ENCODE peak calls at places on chromosomes 11 and 22, in nine cellular contexts. A is MM.1S; B is adipocyte; X is spleen; M is lower lobe of right lung; L is fibroblast of lung; P is naive thymus-derived CD4-positive, alpha-beta T cell; E is GM23248; S is Karpas-422. C is an unnamed sample.

GRCh38 chr22:20805972-20806471 is 32.1 kb downstream of the SERPIND1 start:
- DNase-seq in E (peak; percentile 46), A (no peak), M (no peak), L (peak; percentile 12), B (peak; percentile 44), P (no peak), S (no peak), X (no peak), C (no peak)

GRCh38 chr11:117856892-117857291 is 19.6 kb downstream of the FXYD6 start:
- DNase-seq in A (no peak), B (no peak), E (no peak), S (no peak), L (no peak), M (no peak), X (no peak), P (no peak), C (no peak)

GRCh38 chr22:50169774-50170341 is 673 bp upstream of the PANX2 start:
- DNase-seq in X (peak; percentile 87), P (peak; percentile 18), A (peak; percentile 44), M (peak; percentile 64), S (peak; percentile 23), E (peak; percentile 52), B (peak; percentile 53), L (peak; percentile 9), C (no peak)

GRCh38 chr22:40645579-40646197 is 9.2 kb upstream of the MRTFA start:
- DNase-seq in B (no peak), E (no peak), L (no peak), M (no peak), X (no peak), S (no peak), A (no peak), P (no peak), C (no peak)

GRCh38 chr11:121071456-121072236 is 29.4 kb upstream of the TECTA start:
- DNase-seq in L (no peak), B (peak; percentile 8), S (no peak), X (no peak), P (no peak), E (no peak), A (no peak), M (no peak), C (no peak)

GRCh38 chr11:72338741-72339140 is 94.8 kb upstream of the PHOX2A start:
- DNase-seq in S (no peak), M (no peak), P (no peak), A (no peak), L (peak; percentile 40), B (no peak), E (peak; percentile 35), X (no peak), C (no peak)

GRCh38 chr22:46070215-46070721 is 80.1 kb upstream of the PPARA start:
- DNase-seq in P (no peak), A (peak; percentile 28), E (peak; percentile 81), S (peak; percentile 80), B (peak; percentile 66), M (peak; percentile 84), L (no peak), X (peak; percentile 92), C (no peak)

GRCh38 chr11:10487002-10487647 is 32.1 kb downstream of the AMPD3 start:
- DNase-seq in B (no peak), A (no peak), P (no peak), M (no peak), E (no peak), X (no peak), L (no peak), S (no peak), C (no peak)

GRCh38 chr22:50218996-50219727 is 18.4 kb downstream of the SELENOO start:
- DNase-seq in P (no peak), E (peak; percentile 68), X (no peak), M (peak; percentile 90), L (peak; percentile 67), S (no peak), A (no peak), B (peak; percentile 61), C (no peak)

GRCh38 chr22:47923011-47923427 is 1160.6 kb downstream of the TBC1D22A start:
- DNase-seq in L (no peak), B (no peak), S (no peak), X (no peak), P (no peak), A (no peak), M (no peak), E (no peak), C (no peak)
- H3K9me3 ChIP-seq in L (no peaks in the 10 kb centered on the region), B (peaks cover 9% of the 10 kb centered on the region), S (no peaks in the 10 kb centered on the region), X (no peaks in the 10 kb centered on the region), P (no peaks in the 10 kb centered on the region), A (no peaks in the 10 kb centered on the region), M (no peaks in the 10 kb centered on the region), E (no peaks in the 10 kb centered on the region), C (no peaks in the 10 kb centered on the region)

GRCh38 chr11:77136784-77137420 is 8.9 kb downstream of the MYO7A start:
- DNase-seq in E (no peak), X (no peak), M (no peak), A (no peak), B (no peak), S (no peak), L (no peak), P (no peak), C (no peak)

GRCh38 chr11:77135069-77135468 is 7.0 kb downstream of the MYO7A start:
- DNase-seq in X (no peak), M (no peak), L (no peak), E (no peak), A (no peak), S (no peak), P (no peak), B (no peak), C (no peak)

GRCh38 chr11:77138106-77138649 is 10.1 kb downstream of the MYO7A start:
- DNase-seq in M (no peak), S (no peak), L (no peak), B (no peak), A (no peak), X (no peak), E (no peak), P (no peak), C (no peak)

GRCh38 chr11:77137421-77137820 is 9.4 kb downstream of the MYO7A start:
- DNase-seq in A (no peak), X (no peak), E (no peak), B (no peak), M (no peak), L (no peak), P (no peak), S (no peak), C (no peak)

GRCh38 chr11:77136074-77136473 is 8.0 kb downstream of the MYO7A start:
- DNase-seq in P (no peak), L (peak; percentile 60), M (no peak), X (no peak), A (no peak), E (peak; percentile 74), B (peak; percentile 61), S (no peak), C (no peak)
- H3K9me3 ChIP-seq in P (no peaks in the 10 kb centered on the region), L (no peaks in the 10 kb centered on the region), M (no peaks in the 10 kb centered on the region), X (no peaks in the 10 kb centered on the region), A (no peaks in the 10 kb centered on the region), E (no peaks in the 10 kb centered on the region), B (peaks cover 6% of the 10 kb centered on the region), S (no peaks in the 10 kb centered on the region), C (no peaks in the 10 kb centered on the region)

DNA sequence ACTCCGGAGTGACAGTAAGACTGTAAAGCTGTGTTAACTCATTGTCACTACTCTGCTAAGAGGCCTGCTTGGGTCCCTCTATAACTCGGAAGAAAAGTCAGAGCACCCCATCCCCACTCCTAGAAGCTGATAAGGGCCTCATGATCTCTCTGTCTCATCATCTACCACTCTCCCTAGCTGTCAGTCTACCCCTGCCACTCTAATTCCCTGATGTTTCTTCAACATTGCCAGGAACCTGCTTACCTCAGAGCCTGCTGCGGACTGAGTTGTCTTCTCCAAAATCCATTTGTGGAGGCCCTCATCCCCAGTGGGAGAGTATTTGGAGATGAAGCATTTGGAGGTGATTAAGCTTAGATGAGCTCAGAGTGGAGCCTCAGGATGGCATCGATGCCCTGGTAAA is 1092.2 kb downstream of the TBC1D22A start:
- DNase-seq in A (no peak), P (no peak), X (no peak), B (no peak), L (no peak), S (no peak), M (no peak), E (no peak), C (no peak)
- H3K9me3 ChIP-seq in A (no peaks in the 10 kb centered on the region), P (no peaks in the 10 kb centered on the region), X (no peaks in the 10 kb centered on the region), B (peaks cover 5% of the 10 kb centered on the region), L (no peaks in the 10 kb centered on the region), S (no peaks in the 10 kb centered on the region), M (no peaks in the 10 kb centered on the region), E (no peaks in the 10 kb centered on the region), C (no peaks in the 10 kb centered on the region)

GRCh38 chr11:17376493-17376892 is 12.0 kb downstream of the KCNJ11 start:
- DNase-seq in L (no peak), E (no peak), A (no peak), S (no peak), X (no peak), M (no peak), B (no peak), P (no peak), C (no peak)
- H3K9me3 ChIP-seq in L (peaks cover 5% of the 10 kb centered on the region), E (no peaks in the 10 kb centered on the region), A (no peaks in the 10 kb centered on the region), S (peaks cover 9% of the 10 kb centered on the region), X (peaks cover 11% of the 10 kb centered on the region), M (peaks cover 25% of the 10 kb centered on the region), B (peaks cover 26% of the 10 kb centered on the region), P (no peaks in the 10 kb centered on the region), C (peaks cover 8% of the 10 kb centered on the region)

GRCh38 chr11:50102916-50103315 is 70.2 kb downstream of the OR4C45 start:
- DNase-seq in A (no peak), X (no peak), B (no peak), S (no peak), M (no peak), E (no peak), P (no peak), L (no peak), C (no peak)

DNA sequence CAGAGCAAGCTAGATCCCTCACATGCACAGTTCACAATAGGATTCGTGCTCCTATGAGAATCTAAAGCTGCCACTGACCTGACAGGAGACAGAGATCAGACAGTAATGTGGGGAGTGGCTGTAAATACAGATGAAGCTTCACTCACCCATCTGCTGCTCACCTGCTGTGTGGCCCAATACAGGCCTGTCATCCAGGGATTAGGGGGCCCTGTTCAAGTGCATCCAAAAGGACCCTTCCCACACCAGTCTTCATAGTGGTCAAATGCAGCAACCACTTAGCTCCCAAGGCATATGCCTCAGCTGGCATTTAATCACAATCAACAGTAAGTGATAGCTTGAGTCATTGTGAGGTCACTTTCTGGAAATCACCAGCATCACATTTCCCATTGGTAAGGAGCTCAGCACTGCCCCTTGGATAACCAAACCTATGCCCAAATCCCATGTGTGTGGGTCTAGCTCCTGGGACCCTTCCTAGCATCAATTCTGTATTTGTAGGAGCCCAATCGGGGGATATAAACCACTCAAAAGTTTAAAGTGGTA is 65.6 kb downstream of the OR4C45 start:
- DNase-seq in A (no peak), S (no peak), L (no peak), X (no peak), E (no peak), P (no peak), B (no peak), M (no peak), C (no peak)
- H3K9me3 ChIP-seq in A (no peaks in the 10 kb centered on the region), S (no peaks in the 10 kb centered on the region), L (no peaks in the 10 kb centered on the region), X (no peaks in the 10 kb centered on the region), E (no peaks in the 10 kb centered on the region), P (no peaks in the 10 kb centered on the region), B (no peaks in the 10 kb centered on the region), M (no peaks in the 10 kb centered on the region), C (no peaks in the 10 kb centered on the region)

C was measured in T-helper 17 cell.